ENCODE peak calls at places on chromosomes 3 and 15, in five cellular contexts. W is B cell, Y is foreskin keratinocyte, B is breast epithelium, T is mammary epithelial cell. S is an unnamed sample.

GRCh38 chr15:89338036-89338435 is 3.4 kb upstream of the POLG start:
- DNase-seq in W (no peak), Y (no peak), B (no peak), T (no peak), S (no peak)

GRCh38 chr3:69143605-69144004 is 21.2 kb upstream of the LMOD3 start:
- DNase-seq in W (no peak), Y (peak), B (no peak), T (peak), S (no peak)

GRCh38 chr3:63975705-63976104 is 47.6 kb downstream of the PSMD6 start:
- DNase-seq in W (no peak), Y (peak), B (no peak), T (peak), S (no peak)

GRCh38 chr15:80288131-80288530 is 36.1 kb upstream of the CTXND1 start:
- DNase-seq in W (no peak), Y (no peak), B (no peak), T (no peak), S (no peak)

GRCh38 chr3:107794664-107795443 is 272.1 kb downstream of the BBX start:
- DNase-seq in W (no peak), Y (no peak), B (no peak), T (no peak), S (no peak)

GRCh38 chr15:57432141-57432701 is 55.9 kb downstream of the CGNL1 start:
- DNase-seq in W (no peak), Y (no peak), B (no peak), T (no peak), S (no peak)

GRCh38 chr15:57570994-57571393 is 20.7 kb upstream of the MYZAP start:
- DNase-seq in W (no peak), Y (peak), B (no peak), T (peak), S (no peak)

GRCh38 chr3:13484861-13485590 is 4.9 kb downstream of the HDAC11 start:
- DNase-seq in W (no peak), Y (peak), B (peak), T (peak), S (no peak)

GRCh38 chr3:151581046-151581445 is 120.2 kb upstream of the IGSF10 start:
- DNase-seq in W (no peak), Y (no peak), B (no peak), T (no peak), S (no peak)

GRCh38 chr3:15633766-15634588 is 32.4 kb downstream of the BTD start:
- DNase-seq in W (no peak), Y (no peak), B (no peak), T (peak), S (no peak)

GRCh38 chr3:94285874-94286273 is 223.0 kb downstream of the NSUN3 start:
- DNase-seq in W (no peak), Y (peak), B (no peak), T (peak), S (no peak)
- TF ChIP-seq CTCF in W (no peak), Y (peak), B (no peak), T (peak), S (no peak)

GRCh38 chr15:50888054-50888453 is 20.4 kb upstream of the AP4E1 start:
- DNase-seq in W (no peak), Y (no peak), B (no peak), T (no peak), S (no peak)

GRCh38 chr15:50884583-50884982 is 23.9 kb upstream of the AP4E1 start:
- DNase-seq in W (no peak), Y (peak), B (no peak), T (peak), S (no peak)

GRCh38 chr15:50883903-50884302 is 24.6 kb upstream of the AP4E1 start:
- DNase-seq in W (no peak), Y (peak), B (no peak), T (peak), S (no peak)

GRCh38 chr15:50886611-50887350 is 21.7 kb upstream of the AP4E1 start:
- DNase-seq in W (no peak), Y (no peak), B (no peak), T (no peak), S (no peak)

GRCh38 chr15:50886139-50886467 is 22.4 kb upstream of the AP4E1 start:
- DNase-seq in W (no peak), Y (no peak), B (no peak), T (no peak), S (no peak)
- TF ChIP-seq CTCF in W (peak), Y (no peak), B (no peak), T (no peak), S (no peak)

GRCh38 chr3:16808393-16809107 is 76.2 kb upstream of the PLCL2 start:
- DNase-seq in W (no peak), Y (no peak), B (no peak), T (no peak), S (no peak)
- TF ChIP-seq CTCF in W (no peak), Y (no peak), B (no peak), T (no peak), S (no peak)

DNA sequence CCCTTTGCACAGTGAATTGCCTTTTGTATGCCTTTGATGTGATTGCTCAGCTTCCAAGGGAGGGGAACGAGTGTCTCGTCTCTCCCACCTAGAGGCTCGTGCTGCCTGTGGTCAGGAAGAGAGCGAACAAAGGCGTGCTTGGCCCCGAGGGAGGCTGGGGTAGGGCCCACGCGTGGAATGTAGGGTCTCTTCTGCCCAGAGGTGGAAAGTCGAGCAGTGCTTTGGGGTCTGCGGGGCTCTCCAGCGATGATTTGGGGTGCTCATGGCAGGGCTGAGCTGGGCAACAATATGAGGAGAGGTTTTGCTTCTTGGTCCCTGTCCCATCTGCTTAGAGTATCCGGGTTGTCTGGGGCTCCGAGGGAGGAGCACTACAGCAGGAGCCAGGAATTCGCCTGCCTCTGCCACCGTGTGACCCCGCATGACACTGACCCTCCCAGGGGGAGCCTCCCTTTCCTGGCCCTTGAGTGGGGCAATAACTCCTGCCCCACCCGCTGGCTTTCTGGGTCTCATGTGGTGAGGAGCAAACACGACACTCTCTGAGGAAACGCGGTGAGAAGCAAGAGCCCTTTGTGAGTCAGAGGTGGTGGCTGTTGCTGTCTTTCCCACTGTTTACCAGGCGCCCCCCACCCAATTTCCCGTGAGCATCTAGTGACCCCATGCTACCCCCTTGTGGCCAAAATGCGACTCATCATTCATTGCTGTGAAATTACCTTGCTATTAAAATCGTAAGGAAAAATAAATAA is 29.6 kb downstream of the CCNL1 start:
- DNase-seq in W (no peak), Y (peak), B (peak), T (peak), S (peak)
- TF ChIP-seq CTCF in W (peak), Y (peak), B (peak), T (peak), S (peak)

DNA sequence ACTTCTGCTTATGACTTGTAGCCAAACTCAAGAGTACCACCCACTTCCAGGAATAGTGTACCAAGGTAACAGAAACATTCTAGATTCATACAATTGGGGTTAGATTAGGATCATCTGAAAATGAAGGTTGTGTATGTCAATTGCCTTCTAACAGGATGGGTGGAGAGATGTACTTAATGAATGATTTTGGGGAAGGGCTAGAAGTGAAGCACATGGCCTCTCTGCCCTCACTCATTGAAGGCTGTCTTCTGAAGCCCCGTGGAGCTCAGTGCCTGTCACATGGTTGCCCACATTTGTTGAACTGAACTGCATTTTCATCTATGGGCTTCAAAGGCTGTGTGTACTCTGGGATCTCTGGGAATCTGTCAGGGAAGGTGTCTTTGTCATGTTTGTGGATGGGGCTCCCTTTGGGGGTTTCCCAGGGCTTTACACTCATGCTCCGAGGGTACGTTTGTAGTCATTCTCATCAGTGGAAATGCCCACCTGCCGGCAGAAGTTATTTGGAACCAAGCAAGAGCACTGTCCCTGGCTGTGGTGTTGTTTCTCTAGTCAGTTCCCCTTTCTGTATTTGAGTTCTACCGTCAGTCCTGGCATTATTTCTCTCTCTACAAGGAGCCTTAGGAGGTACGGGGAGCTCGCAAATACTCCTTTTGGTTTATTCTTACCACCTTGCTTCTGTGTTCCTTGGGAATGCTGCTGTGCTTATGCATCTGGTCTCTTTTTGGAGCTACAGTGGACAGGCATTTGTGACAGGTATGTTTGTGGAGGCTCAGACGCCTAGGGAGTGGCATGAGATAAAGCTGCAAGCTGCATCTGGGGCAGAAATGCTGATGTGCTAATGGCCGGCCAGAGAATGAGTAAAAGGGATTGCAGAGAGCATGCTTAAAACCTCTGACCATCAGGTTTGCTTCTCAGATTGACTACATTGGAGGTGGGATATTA is 22.4 kb downstream of the CD86 start:
- DNase-seq in W (peak), Y (no peak), B (no peak), T (no peak), S (no peak)
- TF ChIP-seq CTCF in W (peak), Y (no peak), B (no peak), T (no peak), S (no peak)

GRCh38 chr3:96814581-96815567 is at the start of gene EPHA6:
- DNase-seq in W (no peak), Y (no peak), B (no peak), T (no peak), S (peak)

GRCh38 chr3:96813134-96813819 is 1.1 kb upstream of the EPHA6 start:
- DNase-seq in W (no peak), Y (peak), B (peak), T (peak), S (peak)

GRCh38 chr3:96813820-96814580 is 394 bp upstream of the EPHA6 start:
- DNase-seq in W (no peak), Y (peak), B (no peak), T (peak), S (peak)
- TF ChIP-seq CTCF in W (no peak), Y (peak), B (no peak), T (no peak), S (no peak)

GRCh38 chr3:31246293-31247062 is 286.2 kb upstream of the STT3B start:
- DNase-seq in W (no peak), Y (no peak), B (no peak), T (no peak), S (no peak)

GRCh38 chr3:31242561-31242960 is 290.2 kb upstream of the STT3B start:
- DNase-seq in W (no peak), Y (no peak), B (no peak), T (no peak), S (no peak)

GRCh38 chr3:31247850-31248618 is 284.7 kb upstream of the STT3B start:
- DNase-seq in W (no peak), Y (peak), B (peak), T (peak), S (no peak)

GRCh38 chr3:31247063-31247447 is 285.7 kb upstream of the STT3B start:
- DNase-seq in W (no peak), Y (no peak), B (no peak), T (no peak), S (no peak)

GRCh38 chr3:31244929-31245817 is 287.6 kb upstream of the STT3B start:
- DNase-seq in W (no peak), Y (no peak), B (no peak), T (no peak), S (no peak)
- TF ChIP-seq CTCF in W (no peak), Y (peak), B (no peak), T (no peak), S (no peak)

S was measured in GM13976.